ENCODE peak calls at places on chromosomes 11 and 22, in five cellular contexts. F is A549, D is HepG2, N is GM12878, O is K562. E is an unnamed sample.

GRCh38 chr11:96393753-96394348 is 4.0 kb downstream of the JRKL start:
- DNase-seq in N (peak; percentile 27), O (peak; percentile 22), D (peak; percentile 44), F (peak; percentile 20), E (peak; percentile 68)

GRCh38 chr11:2787816-2788750 is 88.3 kb upstream of the KCNQ1OT1 start:
- DNase-seq in D (peak; percentile 61), F (no peak), O (no peak), N (no peak), E (peak; percentile 47)

GRCh38 chr11:96576383-96576782 is 186.6 kb downstream of the JRKL start:
- DNase-seq in N (no peak), F (no peak), D (no peak), O (no peak), E (no peak)

GRCh38 chr11:58963551-58964075 is 24.3 kb downstream of the GLYATL1 start:
- DNase-seq in N (no peak), O (no peak), F (no peak), D (no peak), E (peak; percentile 97)

GRCh38 chr11:121024989-121025388 is 1.1 kb downstream of the TBCEL start:
- DNase-seq in N (no peak), F (peak; percentile 1), O (no peak), D (peak; percentile 30), E (peak; percentile 29)

GRCh38 chr22:45602824-45603301 is 68.8 kb upstream of the ATXN10 start:
- DNase-seq in O (peak; percentile 88), N (no peak), F (no peak), D (peak; percentile 24), E (peak; percentile 83)

GRCh38 chr11:15965562-15966250 is 390.6 kb downstream of the SOX6 start:
- DNase-seq in N (no peak), D (no peak), F (no peak), O (no peak), E (no peak)

GRCh38 chr11:83004855-83005556 is 66.7 kb downstream of the RAB30 start:
- DNase-seq in N (no peak), F (no peak), O (no peak), D (no peak), E (no peak)

GRCh38 chr11:1832181-1832988 is 2.4 kb upstream of the SYT8 start:
- DNase-seq in D (no peak), F (peak; percentile 69), N (no peak), O (peak; percentile 85), E (peak; percentile 70)

GRCh38 chr11:122784325-122785155 is 53.8 kb upstream of the CRTAM start:
- DNase-seq in F (no peak), O (no peak), D (no peak), N (no peak), E (no peak)

GRCh38 chr11:15968461-15969130 is 387.8 kb downstream of the SOX6 start:
- DNase-seq in N (no peak), D (no peak), O (peak; percentile 14), F (no peak), E (peak; percentile 5)

GRCh38 chr22:43891360-43892182 is at the start of gene PNPLA5:
- DNase-seq in O (peak; percentile 15), N (no peak), F (no peak), D (no peak), E (peak; percentile 90)

GRCh38 chr11:20070459-20070858 is 89.8 kb downstream of the DBX1 start:
- DNase-seq in O (no peak), D (peak; percentile 15), N (no peak), F (no peak), E (no peak)

GRCh38 chr11:1839924-1840779 is 1.4 kb downstream of the TNNI2 start:
- DNase-seq in F (no peak), N (no peak), D (no peak), O (no peak), E (no peak)

GRCh38 chr11:70270877-70271634 is 566 bp downstream of the PPFIA1 start:
- DNase-seq in D (peak; percentile 37), F (peak; percentile 58), N (no peak), O (peak; percentile 78), E (peak; percentile 84)

GRCh38 chr11:443542-444199 is 1.9 kb upstream of the ANO9 start:
- DNase-seq in O (no peak), D (no peak), N (no peak), F (no peak), E (peak; percentile 43)

GRCh38 chr11:70185348-70186055 is 17.6 kb upstream of the FADD start:
- DNase-seq in N (no peak), D (no peak), O (no peak), F (no peak), E (no peak)

GRCh38 chr22:36367479-36367878 is 20.3 kb downstream of the MYH9 start:
- DNase-seq in O (no peak), N (no peak), F (no peak), D (no peak), E (no peak)

GRCh38 chr11:113411536-113411935 is 24.0 kb downstream of the ANKK1 start:
- DNase-seq in F (no peak), N (no peak), D (no peak), O (no peak), E (no peak)

GRCh38 chr11:63592975-63593395 is 21.2 kb downstream of the PLAAT3 start:
- DNase-seq in O (peak; percentile 38), N (no peak), D (no peak), F (peak; percentile 45), E (peak; percentile 60)

GRCh38 chr22:29799217-29799680 is 32.1 kb downstream of the UQCR10 start:
- DNase-seq in F (peak; percentile 78), D (peak; percentile 90), N (no peak), O (peak; percentile 74), E (no peak)

GRCh38 chr11:120807414-120808150 is 216.3 kb upstream of the TBCEL start:
- DNase-seq in N (no peak), O (no peak), F (peak; percentile 78), D (peak; percentile 60), E (peak; percentile 46)

GRCh38 chr22:29146101-29146560 is 59.6 kb upstream of the EMID1 start:
- DNase-seq in O (no peak), N (no peak), F (no peak), D (no peak), E (no peak)

GRCh38 chr11:535519-536454 is at the start of gene HRAS:
- DNase-seq in F (peak; percentile 99), D (peak; percentile 83), O (peak; percentile 99), N (peak; percentile 59), E (peak; percentile 96)

GRCh38 chr11:116033931-116034553 is 529.8 kb upstream of the CADM1 start:
- DNase-seq in O (no peak), N (no peak), F (no peak), D (no peak), E (peak; percentile 51)

GRCh38 chr22:39396156-39396796 is 3.3 kb upstream of the TAB1 start:
- DNase-seq in F (no peak), O (no peak), N (no peak), D (no peak), E (no peak)

GRCh38 chr11:3340025-3340424 is 38.9 kb downstream of the ZNF195 start:
- DNase-seq in N (no peak), D (no peak), F (no peak), O (peak; percentile 40), E (peak; percentile 1)

GRCh38 chr22:39297490-39298193 is 21.8 kb downstream of the RPL3 start:
- DNase-seq in N (no peak), O (no peak), F (no peak), D (no peak), E (peak; percentile 70)

GRCh38 chr11:5992604-5993251 is 5.9 kb upstream of the OR52L1 start:
- DNase-seq in O (peak; percentile 61), F (peak; percentile 43), N (no peak), D (peak; percentile 6), E (peak; percentile 65)

GRCh38 chr11:62439785-62440602 is 21.2 kb downstream of the SCGB1A1 start:
- DNase-seq in O (no peak), D (no peak), F (no peak), N (no peak), E (no peak)

GRCh38 chr11:117303101-117303500 is 12.0 kb downstream of the BACE1-AS start:
- DNase-seq in N (no peak), D (peak; percentile 38), F (no peak), O (no peak), E (no peak)

GRCh38 chr11:38153985-38154384 is 1555.9 kb upstream of the RAG2 start:
- DNase-seq in O (no peak), D (no peak), F (no peak), N (no peak), E (no peak)

GRCh38 chr22:26477341-26477731 is 6.2 kb downstream of the HPS4 start:
- DNase-seq in O (no peak), F (no peak), N (no peak), D (no peak), E (no peak)

GRCh38 chr22:26476705-26477340 is 6.8 kb downstream of the HPS4 start:
- DNase-seq in F (no peak), D (peak; percentile 32), N (no peak), O (no peak), E (no peak)

GRCh38 chr22:26470807-26471206 is 12.8 kb downstream of the HPS4 start:
- DNase-seq in N (no peak), D (no peak), O (no peak), F (no peak), E (no peak)

GRCh38 chr22:26471522-26471921 is 12.1 kb downstream of the HPS4 start:
- DNase-seq in N (no peak), D (peak; percentile 31), F (peak; percentile 57), O (no peak), E (no peak)

GRCh38 chr22:26474687-26475086 is 8.9 kb downstream of the HPS4 start:
- DNase-seq in N (no peak), O (no peak), F (no peak), D (no peak), E (no peak)
- TF ChIP-seq JUNB in N (no peak), O (no peak), F (no peak), D (no peak), E (no peak)

DNA sequence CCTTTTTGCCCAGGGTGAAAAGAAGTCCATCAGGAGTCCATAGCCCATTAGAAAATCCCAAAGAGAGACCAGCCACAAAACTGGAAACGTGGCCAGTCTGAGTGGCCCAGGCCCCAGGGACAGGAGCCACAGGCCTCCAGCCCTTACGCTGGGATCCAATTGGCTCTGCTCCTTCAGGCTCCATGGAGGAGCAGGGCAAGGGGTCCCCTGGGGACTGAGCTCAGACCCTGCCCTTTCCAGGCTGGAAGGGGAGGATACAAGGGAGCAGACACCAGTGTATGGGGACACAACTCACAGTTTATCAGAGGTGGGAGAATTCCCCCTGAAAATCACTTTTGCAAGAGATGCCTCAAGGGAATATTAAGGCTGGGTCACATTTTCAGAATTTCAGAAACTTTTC is 227.5 kb downstream of the NTM start:
- DNase-seq in F (no peak), D (no peak), N (no peak), O (no peak), E (no peak)
- TF ChIP-seq JUNB in F (no peak), D (no peak), N (no peak), O (no peak), E (no peak)

GRCh38 chr11:85685820-85686459 is at the start of gene CCDC89:
- DNase-seq in D (peak; percentile 68), N (no peak), F (no peak), O (no peak), E (peak; percentile 46)
- TF ChIP-seq JUNB in D (no peak), N (no peak), F (no peak), O (no peak), E (no peak)

GRCh38 chr11:66317766-66318575 is 1.1 kb upstream of the CD248 start:
- DNase-seq in D (peak; percentile 70), O (no peak), N (no peak), F (no peak), E (peak; percentile 73)
- TF ChIP-seq JUNB in D (no peak), O (no peak), N (no peak), F (no peak), E (no peak)

GRCh38 chr22:23649071-23649501 is 17.0 kb upstream of the DRICH1 start:
- DNase-seq in D (no peak), F (no peak), N (no peak), O (no peak), E (no peak)
- TF ChIP-seq JUNB in D (no peak), F (no peak), N (no peak), O (no peak), E (no peak)